ENCODE peak calls at places on chromosomes 13 and 19, in four cellular contexts. P is bronchial epithelial cell, S is uterus, D is heart right ventricle. T is an unnamed sample.

GRCh38 chr19:16739546-16739945 is 19.9 kb downstream of the NWD1 start:
- DNase-seq in P (no peak), S (no peak), D (no peak), T (no peak)

GRCh38 chr13:42007844-42008243 is 40.6 kb upstream of the DGKH start:
- DNase-seq in P (peak; percentile 27), S (no peak), D (no peak), T (no peak)

GRCh38 chr13:111940892-111941291 is 126.1 kb upstream of the SOX1 start:
- DNase-seq in P (no peak), S (no peak), D (no peak), T (no peak)

GRCh38 chr13:44760434-44760833 is 184.3 kb upstream of the TSC22D1 start:
- DNase-seq in P (peak; percentile 71), S (no peak), D (no peak), T (no peak)

GRCh38 chr19:43777163-43777700 is 3.5 kb downstream of the KCNN4 start:
- DNase-seq in P (no peak), S (no peak), D (no peak), T (peak; percentile 60)

GRCh38 chr19:13149628-13150186 is 468 bp downstream of the STX10 start:
- DNase-seq in P (no peak), S (peak; percentile 43), D (no peak), T (peak; percentile 48)

GRCh38 chr13:46575321-46575721 is 22.4 kb downstream of the LRCH1 start:
- DNase-seq in P (no peak), S (no peak), D (no peak), T (no peak)

GRCh38 chr19:39506944-39507714 is 7.8 kb upstream of the SELENOV start:
- DNase-seq in P (peak; percentile 44), S (no peak), D (no peak), T (peak; percentile 27)

GRCh38 chr19:33678796-33679195 is 57.0 kb downstream of the CHST8 start:
- DNase-seq in P (no peak), S (no peak), D (no peak), T (no peak)

GRCh38 chr19:38095411-38096308 is 128.4 kb downstream of the DPF1 start:
- DNase-seq in P (peak; percentile 61), S (peak; percentile 28), D (peak; percentile 68), T (peak; percentile 77)

GRCh38 chr19:38670921-38671398 is 23.5 kb downstream of the ACTN4 start:
- DNase-seq in P (no peak), S (no peak), D (no peak), T (no peak)

GRCh38 chr19:49064029-49064629 is 489 bp downstream of the NTF4 start:
- DNase-seq in P (peak; percentile 78), S (no peak), D (no peak), T (peak; percentile 50)

GRCh38 chr13:40126301-40127085 is 471.0 kb downstream of the COG6 start:
- DNase-seq in P (peak; percentile 15), S (no peak), D (no peak), T (no peak)

GRCh38 chr13:42990147-42990990 is 1.7 kb downstream of the EPSTI1 start:
- DNase-seq in P (no peak), S (no peak), D (no peak), T (no peak)

GRCh38 chr13:29543230-29544215 is 52.0 kb downstream of the SLC7A1 start:
- DNase-seq in P (no peak), S (no peak), D (no peak), T (peak; percentile 29)

GRCh38 chr13:76462003-76462402 is 424.2 kb downstream of the KCTD12 start:
- DNase-seq in P (no peak), S (no peak), D (no peak), T (peak; percentile 13)

GRCh38 chr19:51259348-51260245 is 8.7 kb downstream of the SIGLECL1 start:
- DNase-seq in P (peak; percentile 17), S (no peak), D (peak; percentile 15), T (peak; percentile 28)

GRCh38 chr19:35870798-35871197 is 2.4 kb downstream of the APLP1 start:
- DNase-seq in P (no peak), S (no peak), D (no peak), T (no peak)
- TF ChIP-seq CTCF in P (no peak), S (no peak), D (no peak), T (no peak)

DNA sequence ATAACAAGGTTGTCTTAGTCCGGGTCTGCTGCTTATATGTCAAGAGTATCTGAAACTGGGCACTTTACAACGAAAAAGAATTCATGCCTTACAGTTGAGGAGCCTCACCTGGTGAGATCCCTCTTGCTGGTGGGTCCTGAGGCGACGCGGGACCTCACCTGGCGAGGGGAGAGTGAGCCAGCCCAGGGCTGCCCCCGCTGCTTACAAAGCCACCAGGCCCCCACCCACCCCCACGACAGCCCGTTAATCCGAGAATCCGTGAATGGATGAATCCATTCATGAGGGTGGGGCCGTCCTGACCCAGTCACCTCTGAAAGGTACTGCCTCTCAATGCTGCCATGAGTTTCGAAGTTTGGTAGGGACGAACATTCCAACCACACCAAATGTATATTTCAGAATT is 54.0 kb upstream of the F7 start:
- DNase-seq in P (no peak), S (no peak), D (no peak), T (no peak)
- TF ChIP-seq CTCF in P (no peak), S (no peak), D (no peak), T (no peak)

GRCh38 chr13:70714993-70715392 is 606.7 kb upstream of the KLHL1 start:
- DNase-seq in P (no peak), S (no peak), D (no peak), T (no peak)
- TF ChIP-seq CTCF in P (no peak), S (no peak), D (no peak), T (no peak)

GRCh38 chr19:18780631-18781030 is 10.5 kb downstream of the COMP start:
- DNase-seq in P (no peak), S (no peak), D (no peak), T (no peak)
- TF ChIP-seq CTCF in P (no peak), S (no peak), D (no peak), T (peak; percentile 8)

GRCh38 chr19:10431254-10431942 is 11.1 kb downstream of the PDE4A start:
- DNase-seq in P (no peak), S (no peak), D (no peak), T (no peak)
- TF ChIP-seq CTCF in P (no peak), S (no peak), D (no peak), T (no peak)

DNA sequence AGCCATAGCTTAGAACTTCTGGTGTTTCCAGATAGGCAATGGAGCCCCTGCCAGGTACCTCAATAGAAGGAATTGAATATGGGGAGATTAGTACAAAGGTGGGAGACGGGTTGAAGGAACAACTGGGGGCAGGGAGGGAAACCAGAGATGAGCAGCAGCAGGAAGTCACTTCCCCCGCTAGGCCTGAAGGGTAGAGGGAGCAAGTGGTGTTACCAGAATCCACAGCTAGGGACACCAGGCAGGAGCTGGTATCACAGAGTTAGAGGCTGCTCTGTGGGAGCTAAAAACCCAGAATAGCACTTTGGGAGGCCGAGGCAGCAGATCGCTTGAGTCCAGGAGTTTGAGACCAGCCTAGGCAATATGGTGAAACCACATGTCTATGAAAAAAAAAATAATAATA is 15.3 kb upstream of the HNRNPUL1 start:
- DNase-seq in P (no peak), S (no peak), D (no peak), T (no peak)
- TF ChIP-seq CTCF in P (no peak), S (no peak), D (no peak), T (no peak)

GRCh38 chr13:106007156-106007555 is 528.3 kb downstream of the EFNB2 start:
- DNase-seq in P (no peak), S (no peak), D (no peak), T (no peak)

GRCh38 chr13:106011600-106011999 is 523.9 kb downstream of the EFNB2 start:
- DNase-seq in P (no peak), S (no peak), D (no peak), T (no peak)

GRCh38 chr13:106008540-106008939 is 526.9 kb downstream of the EFNB2 start:
- DNase-seq in P (no peak), S (no peak), D (no peak), T (no peak)

DNA sequence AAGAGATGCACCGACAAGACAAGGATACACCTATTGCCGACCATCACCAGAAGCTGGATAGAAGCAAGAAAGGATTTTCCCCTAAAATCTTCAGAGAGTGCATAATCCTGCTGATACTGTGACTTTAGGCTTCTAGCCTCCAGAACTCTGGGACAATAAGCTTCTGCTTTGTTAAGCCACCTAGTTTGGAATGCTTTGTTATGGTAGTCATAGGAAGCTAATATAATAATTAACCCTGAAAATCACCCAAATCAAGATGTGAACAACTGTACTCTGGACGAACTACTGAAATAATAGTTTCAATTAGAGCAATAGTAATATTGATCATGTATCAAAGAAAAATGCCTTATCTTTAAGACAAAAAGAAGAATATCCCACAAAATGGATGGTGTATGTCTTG is 524.6 kb downstream of the EFNB2 start:
- DNase-seq in P (no peak), S (no peak), D (no peak), T (no peak)
- TF ChIP-seq CTCF in P (no peak), S (no peak), D (no peak), T (no peak)

GRCh38 chr19:30088567-30088966 is 146.5 kb downstream of the URI1 start:
- DNase-seq in P (no peak), S (no peak), D (no peak), T (no peak)
- TF ChIP-seq CTCF in P (no peak), S (no peak), D (no peak), T (no peak)

DNA sequence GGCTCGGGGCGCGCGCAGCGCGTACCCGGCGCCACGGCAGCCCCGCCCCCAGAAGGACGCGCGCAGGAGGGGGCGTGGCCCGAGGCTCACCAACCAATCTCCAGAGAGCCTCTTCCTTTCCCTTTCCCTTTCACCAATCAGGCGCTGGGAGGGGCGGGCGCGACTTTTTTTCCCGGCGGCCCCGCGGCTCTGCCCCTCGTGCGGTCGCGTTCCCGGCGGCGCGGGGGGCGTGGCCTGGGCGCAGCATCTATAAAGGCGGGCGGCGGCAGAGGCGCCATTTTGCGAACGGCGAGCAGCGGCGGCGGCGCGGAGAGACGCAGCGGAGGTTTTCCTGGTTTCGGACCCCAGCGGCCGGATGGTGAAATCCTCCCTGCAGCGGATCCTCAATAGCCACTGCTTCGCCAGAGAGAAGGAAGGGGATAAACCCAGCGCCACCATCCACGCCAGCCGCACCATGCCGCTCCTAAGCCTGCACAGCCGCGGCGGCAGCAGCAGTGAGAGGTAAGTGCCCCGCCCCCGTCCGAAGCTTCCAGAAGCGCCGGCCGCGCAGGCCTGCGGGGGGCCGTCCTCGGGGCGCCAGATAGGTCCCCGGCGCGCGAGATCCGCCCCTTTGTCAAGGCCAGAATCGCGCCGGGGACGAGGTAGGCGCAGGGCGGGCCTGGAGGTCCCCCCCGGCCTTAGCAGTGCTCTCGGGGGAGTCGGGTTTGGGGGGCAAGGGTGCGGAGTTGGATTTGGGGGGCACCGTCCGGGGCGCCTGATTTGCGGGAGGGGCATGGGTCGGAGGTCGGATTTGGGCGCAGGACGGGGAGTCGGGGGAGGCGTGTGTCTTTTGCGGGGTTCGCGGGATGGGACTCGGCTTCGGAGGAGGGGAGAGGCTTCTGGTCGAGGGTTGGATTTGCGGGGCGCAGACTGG is 12.5 kb downstream of the PEAK3 start:
- DNase-seq in P (peak; percentile 76), S (peak; percentile 98), D (peak; percentile 99), T (peak; percentile 97)
- TF ChIP-seq CTCF in P (no peak), S (no peak), D (no peak), T (no peak)